ENCODE peak calls at places on chromosomes 3 and 15, in five cellular contexts. G is upper lobe of right lung, M is astrocyte, L is IMR-90, H is GM12878. K is an unnamed sample.

GRCh38 chr3:72258786-72259185 is 473.8 kb upstream of the PROK2 start:
- DNase-seq in G (no peak), M (no peak), L (no peak), H (no peak), K (no peak)

GRCh38 chr15:66291816-66292215 is 1.6 kb upstream of the DIS3L start:
- DNase-seq in G (no peak), M (no peak), L (peak), H (no peak), K (peak)

GRCh38 chr3:74269689-74270088 is 344.8 kb downstream of the CNTN3 start:
- DNase-seq in G (no peak), M (no peak), L (no peak), H (no peak), K (no peak)

GRCh38 chr3:156554842-156555687 is at the start of gene SSR3:
- DNase-seq in G (peak), M (peak), L (peak), H (peak), K (peak)

GRCh38 chr3:4772171-4772804 is 206.9 kb upstream of the BHLHE40 start:
- DNase-seq in G (peak), M (peak), L (peak), H (no peak), K (no peak)

GRCh38 chr3:113695818-113696645 is at the start of gene USF3:
- DNase-seq in G (peak), M (peak), L (peak), H (peak), K (peak)

GRCh38 chr15:90478981-90479481 is 50.7 kb upstream of the CRTC3 start:
- DNase-seq in G (no peak), M (peak), L (no peak), H (no peak), K (no peak)

GRCh38 chr15:90716317-90716975 is 700 bp upstream of the BLM start:
- DNase-seq in G (no peak), M (peak), L (peak), H (no peak), K (no peak)

GRCh38 chr3:48268936-48269551 is 28.1 kb downstream of the ZNF589 start:
- DNase-seq in G (no peak), M (peak), L (no peak), H (no peak), K (no peak)

GRCh38 chr3:46575577-46576222 is 9.6 kb upstream of the LRRC2 start:
- DNase-seq in G (no peak), M (no peak), L (no peak), H (no peak), K (no peak)

GRCh38 chr15:57353317-57353804 is 22.9 kb upstream of the CGNL1 start:
- DNase-seq in G (no peak), M (no peak), L (no peak), H (no peak), K (peak)

GRCh38 chr3:30633718-30634117 is 27.3 kb downstream of the TGFBR2 start:
- DNase-seq in G (no peak), M (no peak), L (no peak), H (no peak), K (no peak)

GRCh38 chr15:99616773-99617342 is 51.1 kb downstream of the MEF2A start:
- DNase-seq in G (no peak), M (no peak), L (no peak), H (no peak), K (no peak)

GRCh38 chr3:128066111-128066510 is 13.9 kb downstream of the SEC61A1 start:
- DNase-seq in G (no peak), M (no peak), L (no peak), H (no peak), K (no peak)

GRCh38 chr3:178699810-178700209 is 163.6 kb downstream of the KCNMB2 start:
- DNase-seq in G (peak), M (peak), L (no peak), H (no peak), K (peak)

GRCh38 chr3:52795298-52795900 is 803 bp downstream of the ITIH3 start:
- DNase-seq in G (no peak), M (no peak), L (no peak), H (no peak), K (no peak)

GRCh38 chr15:65409284-65409631 is 13.5 kb downstream of the IGDCC4 start:
- DNase-seq in G (no peak), M (peak), L (peak), H (no peak), K (peak)

GRCh38 chr15:74790080-74790916 is 8.4 kb downstream of the CSK start:
- DNase-seq in G (peak), M (peak), L (peak), H (no peak), K (peak)

GRCh38 chr3:197372076-197372661 is 73.8 kb upstream of the DLG1 start:
- DNase-seq in G (no peak), M (peak), L (peak), H (no peak), K (no peak)

GRCh38 chr15:98657721-98658120 is 9.4 kb downstream of the IGF1R start:
- DNase-seq in G (no peak), M (peak), L (peak), H (no peak), K (no peak)

GRCh38 chr3:25096536-25096935 is 331.5 kb upstream of the RARB start:
- DNase-seq in G (no peak), M (no peak), L (no peak), H (no peak), K (no peak)

GRCh38 chr3:41683666-41684350 is 278.1 kb downstream of the ULK4 start:
- DNase-seq in G (no peak), M (peak), L (peak), H (no peak), K (no peak)

GRCh38 chr3:196214783-196215441 is 1.4 kb upstream of the SLC51A start:
- DNase-seq in G (peak), M (no peak), L (no peak), H (no peak), K (no peak)

GRCh38 chr15:98160236-98160635 is 199.7 kb downstream of the ARRDC4 start:
- DNase-seq in G (no peak), M (no peak), L (no peak), H (no peak), K (peak)

GRCh38 chr15:80730931-80731330 is 35.8 kb downstream of the ABHD17C start:
- DNase-seq in G (no peak), M (no peak), L (no peak), H (no peak), K (no peak)

GRCh38 chr3:151630938-151631417 is 102.7 kb upstream of the AADACL2 start:
- DNase-seq in G (no peak), M (peak), L (peak), H (no peak), K (no peak)

GRCh38 chr3:139173372-139174108 is 128.8 kb upstream of the PRR23C start:
- DNase-seq in G (no peak), M (peak), L (no peak), H (peak), K (peak)

GRCh38 chr3:178455264-178455663 is 81.0 kb upstream of the KCNMB2 start:
- DNase-seq in G (no peak), M (peak), L (no peak), H (no peak), K (no peak)

GRCh38 chr15:87312221-87312620 is 944.3 kb downstream of the NTRK3 start:
- DNase-seq in G (no peak), M (no peak), L (no peak), H (no peak), K (no peak)

GRCh38 chr15:74025436-74025835 is 30.9 kb downstream of the PML start:
- DNase-seq in G (peak), M (no peak), L (peak), H (no peak), K (no peak)

GRCh38 chr3:130420466-130420865 is 75.0 kb downstream of the COL6A5 start:
- DNase-seq in G (no peak), M (no peak), L (no peak), H (no peak), K (no peak)

GRCh38 chr3:173688216-173688842 is 290.8 kb downstream of the NLGN1 start:
- DNase-seq in G (no peak), M (peak), L (peak), H (no peak), K (no peak)

GRCh38 chr15:83498801-83499200 is 51.7 kb downstream of the SH3GL3 start:
- DNase-seq in G (no peak), M (no peak), L (no peak), H (no peak), K (no peak)

GRCh38 chr3:15969874-15970640 is 172.3 kb upstream of the ANKRD28 start:
- DNase-seq in G (no peak), M (no peak), L (no peak), H (no peak), K (no peak)

GRCh38 chr3:60086811-60087210 is 1037.0 kb upstream of the CFAP20DC start:
- DNase-seq in G (no peak), M (peak), L (peak), H (peak), K (peak)

GRCh38 chr3:10305331-10305902 is 12.7 kb upstream of the GHRL start:
- DNase-seq in G (no peak), M (no peak), L (no peak), H (no peak), K (no peak)

GRCh38 chr3:147256739-147257138 is 149.6 kb downstream of the ZIC4 start:
- DNase-seq in G (no peak), M (no peak), L (no peak), H (no peak), K (no peak)

GRCh38 chr3:127784865-127785710 is 37.2 kb downstream of the MGLL start:
- DNase-seq in G (peak), M (no peak), L (no peak), H (no peak), K (no peak)

GRCh38 chr3:106589306-106589942 is 720.6 kb upstream of the CBLB start:
- DNase-seq in G (no peak), M (peak), L (peak), H (no peak), K (no peak)

DNA sequence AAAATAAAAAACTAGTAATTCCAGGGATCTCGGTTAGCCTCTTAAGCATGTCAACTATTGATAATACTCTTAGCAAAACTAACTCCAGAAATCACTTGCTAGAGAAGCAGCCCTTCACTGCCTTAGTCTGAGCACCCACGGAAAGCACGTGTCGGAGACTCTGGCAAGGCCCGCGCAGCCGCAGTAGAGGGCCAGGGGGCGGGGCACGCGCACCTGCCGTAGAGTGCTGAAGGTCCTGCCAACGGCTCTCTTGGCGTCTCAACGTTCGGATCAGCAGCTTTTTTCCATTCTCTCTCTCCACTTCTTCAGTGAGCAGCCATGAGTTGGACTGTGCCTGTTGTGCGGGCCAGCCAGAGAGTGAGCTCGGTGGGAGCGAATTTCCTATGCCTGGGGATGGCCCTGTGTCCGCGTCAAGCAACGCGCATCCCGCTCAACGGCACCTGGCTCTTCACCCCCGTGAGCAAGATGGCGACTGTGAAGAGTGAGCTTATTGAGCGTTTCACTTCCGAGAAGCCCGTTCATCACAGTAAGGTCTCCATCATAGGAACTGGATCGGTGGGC is at the start of gene LDHAL6B:
- DNase-seq in G (no peak), M (no peak), L (no peak), H (no peak), K (no peak)
- H3K4me3 ChIP-seq in G (no peak), M (no peak), L (no peak), H (no peak), K (no peak)

DNA sequence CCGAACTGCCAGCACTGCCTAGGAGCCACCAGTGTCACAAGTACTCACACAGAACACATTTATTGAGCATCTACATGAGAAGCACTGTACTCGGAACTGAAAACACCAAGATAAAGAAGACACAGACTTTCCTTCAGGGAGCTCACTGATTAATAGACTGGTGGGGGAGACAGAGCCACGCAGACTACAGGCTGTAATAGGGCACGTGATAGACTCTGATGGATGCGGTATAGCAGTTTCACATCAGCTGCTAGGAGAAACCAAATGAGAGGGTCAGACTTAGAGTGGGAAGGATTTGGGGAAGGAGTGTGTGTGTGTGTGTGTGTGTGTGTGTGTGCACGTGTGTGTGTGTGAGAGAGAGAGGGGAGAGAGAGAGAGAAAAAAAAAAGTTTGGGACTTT is 12.1 kb downstream of the EPHB1 start:
- DNase-seq in G (no peak), M (no peak), L (no peak), H (no peak), K (no peak)
- TF ChIP-seq CTCF in G (no peak), M (no peak), L (no peak), H (no peak), K (no peak)

DNA sequence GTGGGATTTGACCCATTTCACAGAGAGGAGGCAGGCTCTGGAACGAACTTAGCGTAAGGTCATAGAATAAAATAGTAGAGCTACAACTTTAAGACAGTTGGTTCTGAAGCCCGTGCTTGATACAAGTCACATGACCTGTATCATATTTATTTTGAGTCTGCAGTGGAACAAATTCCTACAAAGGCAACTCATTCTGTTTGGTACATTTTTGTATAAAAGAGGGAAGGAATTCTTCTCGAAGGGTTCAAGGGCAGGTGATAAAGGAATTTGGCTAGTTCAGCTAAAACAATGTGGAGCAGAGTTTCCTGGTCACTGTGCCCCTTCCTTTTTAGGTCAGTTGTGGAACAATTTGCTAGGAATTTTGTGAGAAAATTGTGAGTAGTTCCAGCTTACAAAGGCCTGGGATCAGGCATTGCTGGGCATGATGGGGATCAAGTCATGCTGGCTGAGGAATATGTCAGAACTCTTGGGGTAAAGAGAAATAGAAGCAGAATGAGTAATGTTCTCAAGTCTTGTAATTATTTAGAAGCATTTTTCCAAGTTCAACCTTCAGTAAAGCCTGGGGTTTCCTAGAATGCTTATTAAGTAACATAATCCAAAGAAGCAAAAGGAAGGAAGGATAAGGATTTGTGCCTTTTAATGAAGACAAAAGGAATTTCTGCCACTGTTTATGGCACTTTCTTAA is 19.1 kb downstream of the USP3 start:
- DNase-seq in G (no peak), M (peak), L (peak), H (no peak), K (no peak)
- H3K4me3 ChIP-seq in G (no peak), M (no peak), L (no peak), H (no peak), K (no peak)

DNA sequence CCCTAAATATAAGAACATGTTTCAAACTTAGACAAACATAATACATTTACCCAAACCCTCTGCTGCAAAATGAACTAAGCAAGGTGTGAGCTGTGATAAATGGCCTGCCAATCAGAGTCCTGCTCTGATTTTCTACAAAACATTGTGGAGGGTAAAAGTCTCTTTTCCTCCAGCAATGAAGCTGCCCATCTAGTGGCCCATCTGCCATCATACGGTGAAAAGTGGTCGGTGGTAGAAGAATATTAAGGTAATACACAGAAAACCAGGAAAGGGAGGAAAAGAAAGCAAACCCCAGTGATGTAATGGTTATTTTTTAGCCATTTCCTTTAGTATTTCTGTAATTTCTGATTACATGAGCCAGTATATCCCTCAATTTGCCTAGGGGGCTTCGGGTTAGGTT is 838.1 kb downstream of the TBL1XR1 start:
- DNase-seq in G (no peak), M (no peak), L (no peak), H (no peak), K (no peak)
- TF ChIP-seq CTCF in G (no peak), M (no peak), L (no peak), H (no peak), K (no peak)

GRCh38 chr3:111858641-111859040 is 424 bp upstream of the PHLDB2 start:
- DNase-seq in G (no peak), M (no peak), L (no peak), H (no peak), K (no peak)
- H3K4me3 ChIP-seq in G (peak), M (peak), L (peak), H (peak), K (no peak)

DNA sequence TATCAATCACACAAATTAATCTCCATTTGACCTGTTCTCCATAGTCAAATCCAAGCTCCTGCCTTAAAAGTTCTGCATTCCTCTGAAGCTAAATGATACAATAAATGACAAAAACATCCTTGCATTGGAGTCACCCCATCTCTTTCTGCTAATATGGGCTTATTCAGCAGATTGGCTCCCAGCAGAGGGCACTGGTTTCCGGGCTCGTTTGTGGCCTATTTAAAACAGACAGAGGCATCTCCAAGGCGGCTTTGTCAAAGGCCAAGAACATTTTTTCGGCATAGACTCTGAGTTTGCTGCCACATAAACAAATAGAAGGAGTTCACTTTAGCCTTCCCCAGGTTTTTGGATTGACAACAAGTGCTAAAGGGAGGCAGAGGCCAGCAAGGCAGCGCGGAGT is 204.4 kb upstream of the RASGRP1 start:
- DNase-seq in G (no peak), M (peak), L (peak), H (no peak), K (peak)
- TF ChIP-seq CTCF in G (peak), M (peak), L (peak), H (no peak), K (peak)

K was measured in GM12865.